ENCODE peak calls at places on chromosome 7, in five cellular contexts. D is GM04504; O is germinal center; I is CD8-positive, alpha-beta memory T cell; V is DMS79. Y is an unnamed sample.

GRCh38 chr7:55101359-55101758 is 82.5 kb downstream of the EGFR start:
- DNase-seq in D (no peak), O (no peak), I (no peak), V (no peak), Y (no peak)

GRCh38 chr7:36820527-36821170 is 96.4 kb upstream of the AOAH start:
- DNase-seq in D (no peak), O (no peak), I (no peak), V (no peak), Y (no peak)

GRCh38 chr7:26321440-26321839 is 29.8 kb downstream of the SNX10 start:
- DNase-seq in D (no peak), O (no peak), I (no peak), V (no peak), Y (no peak)

GRCh38 chr7:114530074-114530611 is 115.5 kb downstream of the FOXP2 start:
- DNase-seq in D (peak), O (no peak), I (no peak), V (no peak), Y (no peak)

GRCh38 chr7:33395340-33395739 is 266.0 kb downstream of the BBS9 start:
- DNase-seq in D (no peak), O (no peak), I (no peak), V (peak), Y (no peak)

GRCh38 chr7:50662996-50663395 is 97.8 kb upstream of the DDC start:
- DNase-seq in D (no peak), O (no peak), I (no peak), V (no peak), Y (no peak)

GRCh38 chr7:92547579-92547978 is 19.0 kb downstream of the RBM48 start:
- DNase-seq in D (no peak), O (no peak), I (no peak), V (no peak), Y (no peak)

GRCh38 chr7:26603631-26604030 is 260.8 kb downstream of the SKAP2 start:
- DNase-seq in D (no peak), O (no peak), I (no peak), V (peak), Y (no peak)

GRCh38 chr7:112204072-112204775 is 2.0 kb downstream of the DOCK4 start:
- DNase-seq in D (no peak), O (no peak), I (no peak), V (peak), Y (no peak)

GRCh38 chr7:93435791-93436190 is 138.7 kb downstream of the CALCR start:
- DNase-seq in D (no peak), O (no peak), I (no peak), V (no peak), Y (no peak)